ENCODE peak calls at places on chromosomes 5 and 9, in ten cellular contexts. A is iris pigment epithelial cell; C is lung; M is Jurkat, Clone E6-1; S is suprapubic skin; H is ELR; K is T-cell; W is BE2C; Z is GM13976; N is stimulated activated CD4-positive, alpha-beta T cell treated with anti-CD3 and anti-CD28 coated beads, TNF-alpha, amount 100 ng/mL, for 48 hours. L is an unnamed sample.

GRCh38 chr5:149358818-149359217 is 972 bp downstream of the PCYOX1L start:
- DNase-seq in A (no peak), C (no peak), M (no peak), S (no peak), H (no peak), K (no peak), W (no peak), Z (no peak), N (no peak), L (no peak)

GRCh38 chr9:19875291-19875910 is 86.6 kb upstream of the SLC24A2 start:
- DNase-seq in A (peak; percentile 58), C (no peak), M (no peak), S (no peak), H (no peak), K (no peak), W (no peak), Z (no peak), N (no peak), L (no peak)

GRCh38 chr9:114050226-114050568 is 27.9 kb downstream of the AMBP start:
- DNase-seq in A (no peak), C (no peak), M (no peak), S (peak; percentile 15), H (no peak), K (no peak), W (peak; percentile 0), Z (no peak), N (no peak), L (no peak)

GRCh38 chr9:38346811-38347735 is 45.4 kb upstream of the ALDH1B1 start:
- DNase-seq in A (no peak), C (no peak), M (no peak), S (no peak), H (no peak), K (no peak), W (no peak), Z (no peak), N (no peak), L (no peak)

GRCh38 chr5:152514827-152515397 is 109.8 kb upstream of the NMUR2 start:
- DNase-seq in A (peak; percentile 23), C (no peak), M (peak; percentile 22), S (no peak), H (peak; percentile 49), K (no peak), W (no peak), Z (no peak), N (no peak), L (no peak)

GRCh38 chr9:129803679-129804065 is 688 bp downstream of the TOR1B start:
- DNase-seq in A (peak; percentile 16), C (no peak), M (no peak), S (no peak), H (no peak), K (no peak), W (no peak), Z (no peak), N (no peak), L (no peak)

GRCh38 chr5:132001647-132002561 is 9.6 kb downstream of the ACSL6 start:
- DNase-seq in A (peak; percentile 69), C (no peak), M (no peak), S (no peak), H (peak; percentile 66), K (no peak), W (no peak), Z (no peak), N (no peak), L (no peak)

GRCh38 chr9:83334320-83334719 is 203.9 kb downstream of the FRMD3 start:
- DNase-seq in A (peak; percentile 76), C (peak; percentile 89), M (peak; percentile 56), S (peak; percentile 89), H (peak; percentile 81), K (peak; percentile 48), W (peak; percentile 85), Z (peak; percentile 44), N (peak; percentile 57), L (peak; percentile 22)

GRCh38 chr9:123434619-123435240 is 78.7 kb downstream of the CRB2 start:
- DNase-seq in A (no peak), C (no peak), M (no peak), S (peak; percentile 48), H (peak; percentile 19), K (no peak), W (no peak), Z (no peak), N (no peak), L (no peak)

GRCh38 chr5:1891391-1891790 is 8.7 kb upstream of the IRX4 start:
- DNase-seq in A (no peak), C (no peak), M (no peak), S (no peak), H (no peak), K (no peak), W (no peak), Z (no peak), N (no peak), L (no peak)

GRCh38 chr9:92950359-92950955 is 3.1 kb downstream of the FGD3 start:
- DNase-seq in A (no peak), C (no peak), M (no peak), S (peak; percentile 67), H (no peak), K (no peak), W (no peak), Z (no peak), N (no peak), L (no peak)

GRCh38 chr5:149254506-149254905 is 17.2 kb upstream of the AFAP1L1 start:
- DNase-seq in A (no peak), C (no peak), M (peak; percentile 37), S (no peak), H (peak; percentile 33), K (no peak), W (no peak), Z (no peak), N (no peak), L (no peak)

GRCh38 chr5:43467100-43467499 is 16.6 kb downstream of the TMEM267 start:
- DNase-seq in A (no peak), C (no peak), M (no peak), S (no peak), H (no peak), K (no peak), W (no peak), Z (no peak), N (no peak), L (no peak)

GRCh38 chr9:17528859-17529258 is 50.0 kb upstream of the SH3GL2 start:
- DNase-seq in A (no peak), C (no peak), M (peak; percentile 10), S (no peak), H (peak; percentile 33), K (no peak), W (no peak), Z (no peak), N (no peak), L (no peak)

GRCh38 chr5:140341591-140341990 is 4.8 kb downstream of the HBEGF start:
- DNase-seq in A (no peak), C (no peak), M (no peak), S (no peak), H (peak; percentile 44), K (no peak), W (no peak), Z (no peak), N (no peak), L (no peak)

GRCh38 chr5:177311361-177311722 is 356 bp downstream of the MXD3 start:
- DNase-seq in A (no peak), C (no peak), M (no peak), S (no peak), H (peak; percentile 56), K (no peak), W (peak; percentile 54), Z (no peak), N (no peak), L (no peak)

GRCh38 chr5:159405611-159406031 is 75.3 kb upstream of the IL12B start:
- DNase-seq in A (no peak), C (no peak), M (no peak), S (no peak), H (no peak), K (no peak), W (no peak), Z (peak; percentile 30), N (no peak), L (peak; percentile 7)

GRCh38 chr9:36967997-36968396 is 66.1 kb downstream of the PAX5 start:
- DNase-seq in A (no peak), C (no peak), M (no peak), S (no peak), H (no peak), K (no peak), W (no peak), Z (no peak), N (no peak), L (no peak)

GRCh38 chr9:114958021-114958846 is 27.8 kb upstream of the TNFSF8 start:
- DNase-seq in A (no peak), C (peak; percentile 48), M (no peak), S (no peak), H (peak; percentile 23), K (peak; percentile 9), W (no peak), Z (no peak), N (peak; percentile 43), L (no peak)